ENCODE peak calls at places on chromosomes 7 and 10, in four cellular contexts. B, T, W and K are unnamed samples.

GRCh38 chr7:5214641-5215040 is 24.6 kb downstream of the WIPI2 start:
- DNase-seq in B (no peak), T (no peak), W (no peak), K (no peak)

GRCh38 chr7:139918488-139918887 is 89.4 kb downstream of the TBXAS1 start:
- DNase-seq in B (no peak), T (no peak), W (no peak), K (peak; percentile 36)

GRCh38 chr10:93436577-93436976 is 45.6 kb downstream of the MYOF start:
- DNase-seq in B (peak; percentile 61), T (peak; percentile 95), W (no peak), K (no peak)

GRCh38 chr7:156604311-156604710 is 36.3 kb upstream of the RNF32 start:
- DNase-seq in B (no peak), T (no peak), W (no peak), K (no peak)

GRCh38 chr7:28228386-28228785 is 47.8 kb upstream of the JAZF1 start:
- DNase-seq in B (no peak), T (no peak), W (no peak), K (no peak)

GRCh38 chr10:76649723-76650127 is 987.9 kb downstream of the KCNMA1 start:
- DNase-seq in B (no peak), T (no peak), W (no peak), K (no peak)

GRCh38 chr7:5701085-5701914 is 80.2 kb downstream of the RNF216 start:
- DNase-seq in B (no peak), T (peak; percentile 41), W (no peak), K (no peak)

GRCh38 chr7:155996718-155997059 is 184.4 kb upstream of the SHH start:
- DNase-seq in B (no peak), T (no peak), W (no peak), K (no peak)

GRCh38 chr10:102476466-102477141 is 25.3 kb upstream of the C10orf95 start:
- DNase-seq in B (no peak), T (no peak), W (no peak), K (no peak)

GRCh38 chr7:27248911-27249723 is 6.5 kb downstream of the EVX1 start:
- DNase-seq in B (no peak), T (no peak), W (no peak), K (no peak)

GRCh38 chr10:83666762-83667161 is 472.5 kb upstream of the GHITM start:
- DNase-seq in B (no peak), T (no peak), W (no peak), K (no peak)

GRCh38 chr10:7787150-7787856 is 490 bp downstream of the KIN start:
- DNase-seq in B (peak; percentile 28), T (peak; percentile 23), W (no peak), K (peak; percentile 62)

GRCh38 chr7:17962652-17963051 is 22.4 kb upstream of the SNX13 start:
- DNase-seq in B (no peak), T (no peak), W (no peak), K (no peak)

GRCh38 chr7:130143986-130144618 is 61.1 kb downstream of the TMEM209 start:
- DNase-seq in B (no peak), T (no peak), W (no peak), K (no peak)

GRCh38 chr10:3680186-3680585 is 104.8 kb downstream of the KLF6 start:
- DNase-seq in B (no peak), T (no peak), W (no peak), K (no peak)

GRCh38 chr7:373818-374705 is 84.1 kb downstream of the FOXL3 start:
- DNase-seq in B (peak; percentile 2), T (no peak), W (no peak), K (no peak)

GRCh38 chr10:123560301-123561144 is 105.6 kb upstream of the GPR26 start:
- DNase-seq in B (no peak), T (no peak), W (no peak), K (no peak)

GRCh38 chr7:11130012-11130411 is 156.3 kb downstream of the PHF14 start:
- DNase-seq in B (no peak), T (peak; percentile 48), W (no peak), K (no peak)

GRCh38 chr10:70328987-70329386 is 45.2 kb upstream of the NPFFR1 start:
- DNase-seq in B (no peak), T (no peak), W (no peak), K (no peak)

GRCh38 chr7:73345538-73345937 is 17.6 kb downstream of the FKBP6 start:
- DNase-seq in B (no peak), T (no peak), W (no peak), K (no peak)

GRCh38 chr10:2508971-2509605 is 558.3 kb upstream of the PFKP start:
- DNase-seq in B (no peak), T (no peak), W (no peak), K (no peak)

GRCh38 chr7:79778786-79779382 is 325.4 kb upstream of the MAGI2 start:
- DNase-seq in B (no peak), T (no peak), W (no peak), K (no peak)

GRCh38 chr7:106848851-106849442 is 16.1 kb upstream of the PIK3CG start:
- DNase-seq in B (no peak), T (no peak), W (no peak), K (no peak)

GRCh38 chr10:95183451-95184230 is 10.4 kb upstream of the ACSM6 start:
- DNase-seq in B (peak; percentile 87), T (peak; percentile 80), W (peak; percentile 18), K (peak; percentile 91)
- TF ChIP-seq POLR2A in B (no peak), T (peak; percentile 70), W (no peak), K (peak; percentile 57)

GRCh38 chr10:21494221-21495001 is 31.1 kb downstream of the SKIDA1 start:
- DNase-seq in B (peak; percentile 54), T (peak; percentile 27), W (no peak), K (peak; percentile 49)

GRCh38 chr10:21497177-21497807 is 28.2 kb downstream of the SKIDA1 start:
- DNase-seq in B (peak; percentile 98), T (peak; percentile 83), W (peak; percentile 13), K (peak; percentile 63)

GRCh38 chr10:21496285-21497176 is 29.0 kb downstream of the SKIDA1 start:
- DNase-seq in B (peak; percentile 64), T (peak; percentile 63), W (no peak), K (peak; percentile 52)

GRCh38 chr10:21495002-21495685 is 30.3 kb downstream of the SKIDA1 start:
- DNase-seq in B (peak; percentile 26), T (peak; percentile 41), W (no peak), K (no peak)

GRCh38 chr10:21495686-21496284 is 29.7 kb downstream of the SKIDA1 start:
- DNase-seq in B (peak; percentile 88), T (peak; percentile 88), W (peak; percentile 34), K (peak; percentile 90)
- TF ChIP-seq POLR2A in B (no peak), T (peak; percentile 64), W (no peak), K (no peak)

DNA sequence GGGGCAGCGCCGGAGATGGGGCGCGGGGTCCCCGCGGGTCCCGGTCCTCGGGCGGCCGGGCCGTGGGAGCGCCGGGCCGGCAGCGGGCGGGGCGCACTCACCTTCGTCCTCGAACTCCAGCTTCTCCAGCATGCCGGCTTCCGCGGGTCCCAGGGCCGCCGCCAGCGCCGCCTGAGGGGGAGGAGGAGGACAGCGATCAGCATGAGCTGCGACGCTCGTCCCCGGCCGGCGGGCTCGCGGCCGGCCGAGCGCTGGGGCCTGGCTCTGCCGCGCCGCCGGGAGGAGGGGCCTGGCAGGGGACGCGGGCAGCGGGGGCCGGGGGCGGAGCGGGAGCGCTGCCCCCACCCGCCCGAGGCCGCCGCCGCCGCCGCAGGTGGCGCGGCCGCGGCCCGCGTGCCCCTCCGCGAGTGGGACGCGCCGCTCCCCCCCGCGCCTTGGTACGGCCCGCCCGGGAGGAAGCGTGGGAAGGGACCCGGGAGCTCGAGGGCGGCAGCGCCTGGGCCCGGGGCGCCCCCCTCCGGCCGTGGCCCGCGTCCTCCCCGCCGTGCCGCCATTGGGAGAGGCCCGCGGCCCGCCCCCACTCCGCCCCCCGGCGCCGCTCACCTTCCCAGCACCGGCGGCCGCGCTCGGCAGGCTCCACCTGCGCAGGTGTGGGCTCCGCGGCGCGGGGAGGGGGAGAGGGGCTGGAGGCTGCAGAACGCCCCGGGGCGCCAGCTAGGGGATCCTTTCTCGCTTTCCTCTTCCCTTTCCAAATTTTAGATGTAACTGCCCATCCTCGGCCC is 112.5 kb upstream of the RHEB start:
- DNase-seq in B (peak; percentile 84), T (peak; percentile 68), W (peak; percentile 23), K (peak; percentile 70)
- TF ChIP-seq POLR2A in B (peak; percentile 22), T (peak; percentile 74), W (no peak), K (no peak)

GRCh38 chr10:100008708-100009282 is 952 bp downstream of the DNMBP start:
- DNase-seq in B (no peak), T (peak; percentile 57), W (no peak), K (no peak)

GRCh38 chr10:100007239-100008141 is 2.3 kb downstream of the DNMBP start:
- DNase-seq in B (no peak), T (peak; percentile 56), W (no peak), K (no peak)

GRCh38 chr10:100008142-100008522 is 1.6 kb downstream of the DNMBP start:
- DNase-seq in B (peak; percentile 43), T (peak; percentile 63), W (no peak), K (peak; percentile 53)

GRCh38 chr10:100009283-100009792 is 409 bp downstream of the DNMBP start:
- DNase-seq in B (peak; percentile 26), T (peak; percentile 44), W (no peak), K (peak; percentile 83)

DNA sequence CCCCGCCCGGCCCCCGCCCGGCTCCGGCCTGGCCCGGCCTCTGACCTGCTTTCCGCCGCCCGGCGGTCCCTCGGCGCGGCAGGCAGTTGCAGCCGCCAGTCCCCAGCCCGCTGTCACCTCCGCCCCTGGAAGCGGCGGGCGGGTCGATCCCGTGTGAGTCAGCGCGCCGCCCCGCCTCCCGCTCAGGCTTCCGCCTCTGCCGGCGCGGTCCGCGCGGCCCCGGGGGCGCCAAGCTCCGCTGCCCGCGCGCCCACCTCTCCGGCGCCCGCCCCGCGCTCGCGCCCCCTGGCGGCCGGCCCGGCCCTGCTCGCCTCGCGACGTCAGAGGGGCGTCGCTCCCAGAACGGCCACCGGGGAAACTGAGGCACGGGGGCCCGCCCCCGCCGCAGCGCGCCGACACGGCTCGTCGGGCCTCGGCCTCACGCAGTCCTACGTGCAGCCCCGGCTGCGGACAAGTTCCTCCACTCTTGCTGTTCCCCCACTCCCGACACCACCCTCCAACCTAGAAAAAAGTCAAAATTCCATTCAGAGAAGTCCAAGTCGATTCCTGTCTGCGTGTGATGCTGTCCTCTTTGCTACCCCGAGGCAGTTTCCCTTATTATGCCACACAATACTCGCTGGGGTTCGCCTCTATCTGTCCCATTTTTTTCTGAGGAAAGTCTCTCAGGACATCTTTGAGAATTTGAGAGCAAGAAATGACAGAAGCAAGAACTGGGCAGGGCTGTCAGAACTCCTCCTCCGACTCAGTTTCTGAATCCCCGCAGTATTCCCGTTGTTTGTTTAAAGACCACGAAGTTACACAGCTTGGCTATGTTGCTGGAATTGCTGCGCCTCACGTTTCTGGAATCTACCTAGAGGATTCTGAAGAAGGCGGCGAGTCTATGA is at the start of gene DNMBP:
- DNase-seq in B (peak; percentile 87), T (peak; percentile 83), W (peak; percentile 25), K (peak; percentile 87)
- TF ChIP-seq POLR2A in B (peak; percentile 51), T (peak; percentile 74), W (no peak), K (no peak)